ENCODE peak calls at places on chromosomes 16 and 17, in four cellular contexts. X is HCT116, W is K562, M is upper lobe of left lung. Y is an unnamed sample.

GRCh38 chr17:49859991-49860953 is 12.4 kb upstream of the TAC4 start:
- ATAC-seq in X (peak), W (peak), M (peak), Y (peak)

GRCh38 chr16:63890072-63890471 is 1231.8 kb downstream of the CDH11 start:
- ATAC-seq in X (no peak), W (no peak), M (no peak), Y (peak)

GRCh38 chr17:35896011-35896587 is 15.9 kb upstream of the CCL5 start:
- ATAC-seq in X (no peak), W (no peak), M (peak), Y (no peak)

GRCh38 chr16:53754938-53755910 is 51.3 kb downstream of the FTO start:
- ATAC-seq in X (no peak), W (peak), M (no peak), Y (peak)

GRCh38 chr17:78412403-78412802 is 34.0 kb downstream of the PGS1 start:
- ATAC-seq in X (peak), W (peak), M (peak), Y (no peak)

GRCh38 chr17:59174671-59175070 is 19.1 kb downstream of the PRR11 start:
- ATAC-seq in X (no peak), W (no peak), M (no peak), Y (no peak)

GRCh38 chr17:78322858-78323455 is 36.9 kb downstream of the SOCS3 start:
- ATAC-seq in X (no peak), W (no peak), M (peak), Y (peak)

GRCh38 chr16:54290203-54291106 is 3.9 kb upstream of the IRX3 start:
- ATAC-seq in X (no peak), W (no peak), M (no peak), Y (no peak)

GRCh38 chr17:57881143-57881542 is 31.3 kb upstream of the MRPS23 start:
- ATAC-seq in X (no peak), W (no peak), M (no peak), Y (peak)

DNA sequence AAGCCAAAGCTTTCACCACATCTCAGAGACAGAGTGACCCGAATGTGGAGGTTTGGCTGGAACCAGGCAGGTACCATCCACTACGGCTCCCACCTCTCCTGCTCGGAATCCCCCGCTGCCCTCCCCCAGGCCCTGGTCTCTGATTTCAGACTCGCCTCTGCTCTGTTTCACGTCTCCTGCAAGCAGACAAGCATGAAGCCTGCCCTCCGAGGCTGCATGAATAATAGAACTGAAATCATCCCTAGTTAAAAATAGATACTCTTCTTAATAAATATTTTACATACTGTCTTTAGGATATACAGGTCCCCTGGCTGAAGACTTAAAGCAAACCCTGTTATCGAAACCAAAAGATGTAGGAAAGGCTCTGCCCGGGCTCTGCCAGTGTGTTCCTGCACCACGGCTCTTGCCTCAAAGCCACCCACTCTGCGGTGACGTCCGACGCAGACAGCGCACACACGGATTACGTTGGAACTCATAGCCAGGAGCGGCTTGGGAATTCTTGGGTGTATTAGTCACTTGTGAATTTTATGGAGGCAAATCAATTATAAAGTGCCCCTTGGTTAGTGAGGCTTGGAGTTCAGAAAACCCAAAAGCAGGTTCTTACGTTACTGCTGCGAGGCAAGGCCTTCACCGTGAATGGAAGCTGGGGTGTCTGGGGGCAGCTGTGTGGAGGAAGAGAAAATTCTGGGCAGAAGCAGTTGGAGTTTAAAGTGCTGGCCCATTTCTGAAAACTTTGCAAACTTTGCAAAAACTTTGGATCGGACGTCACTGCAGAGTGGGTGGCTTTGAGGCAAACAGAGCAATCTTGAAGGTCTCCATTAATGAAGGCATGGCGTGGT is 25.6 kb upstream of the NPTX1 start:
- ATAC-seq in X (no peak), W (peak), M (no peak), Y (peak)
- TF ChIP-seq POLR2AphosphoS5 in X (no peak), W (no peak), M (no peak), Y (no peak)

GRCh38 chr16:11032922-11033291 is 88.5 kb downstream of the CLEC16A start:
- ATAC-seq in X (no peak), W (peak), M (peak), Y (peak)
- TF ChIP-seq POLR2AphosphoS5 in X (no peak), W (no peak), M (peak), Y (peak)

GRCh38 chr17:5619088-5619740 is 34.9 kb upstream of the NLRP1 start:
- ATAC-seq in X (no peak), W (peak), M (no peak), Y (no peak)
- TF ChIP-seq POLR2AphosphoS5 in X (no peak), W (peak), M (no peak), Y (no peak)

DNA sequence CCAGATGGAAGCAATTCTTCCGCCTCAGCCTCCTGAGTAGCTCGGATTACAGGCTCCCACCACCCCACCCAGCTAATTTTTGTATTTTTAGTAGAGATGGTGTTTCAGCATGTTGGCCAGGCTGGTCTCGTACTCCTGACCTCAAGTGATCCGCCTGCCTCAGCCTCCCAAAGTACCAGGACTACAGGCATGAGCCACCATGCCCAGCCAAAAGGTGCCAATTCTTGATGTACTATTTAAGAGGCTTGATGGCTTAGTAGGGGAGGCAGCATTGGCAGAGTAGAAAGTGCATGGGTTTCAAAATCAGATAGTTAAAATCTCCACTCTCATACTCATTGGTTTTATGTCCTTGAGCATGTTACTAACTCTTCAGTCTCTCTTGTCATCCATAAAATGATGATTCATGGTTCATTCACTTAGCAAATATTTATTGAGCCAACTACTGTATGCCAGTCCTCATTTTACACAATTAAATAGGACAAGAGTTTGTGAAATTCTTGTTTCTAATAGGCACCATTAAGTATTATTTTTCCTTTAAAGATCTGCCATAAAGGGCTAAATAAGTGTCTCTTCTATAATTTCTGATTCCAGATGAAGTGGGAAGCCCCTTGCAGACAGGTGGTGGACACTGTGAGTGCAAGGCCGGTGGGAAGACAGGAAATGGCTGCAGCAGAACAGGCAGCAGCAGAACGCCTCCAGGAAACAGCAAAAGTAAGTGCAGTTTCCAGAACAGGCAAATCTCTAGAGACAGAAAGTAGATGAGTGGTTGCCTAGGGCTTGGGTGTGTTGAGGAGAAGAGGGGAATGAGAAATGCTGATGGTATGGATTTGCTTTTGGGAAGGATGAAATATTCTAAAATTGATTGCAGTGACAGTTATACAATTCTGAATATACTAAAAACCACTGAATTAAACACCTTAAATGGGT is 8.2 kb upstream of the RPL27 start:
- ATAC-seq in X (no peak), W (no peak), M (no peak), Y (no peak)
- TF ChIP-seq POLR2AphosphoS5 in X (no peak), W (no peak), M (no peak), Y (no peak)

GRCh38 chr17:80751460-80752368 is 207.1 kb downstream of the RPTOR start:
- ATAC-seq in X (no peak), W (no peak), M (peak), Y (peak)
- TF ChIP-seq POLR2AphosphoS5 in X (no peak), W (no peak), M (no peak), Y (no peak)

GRCh38 chr16:77035361-77035760 is 155.6 kb upstream of the MON1B start:
- ATAC-seq in X (no peak), W (no peak), M (no peak), Y (no peak)
- TF ChIP-seq POLR2AphosphoS5 in X (no peak), W (no peak), M (no peak), Y (no peak)

DNA sequence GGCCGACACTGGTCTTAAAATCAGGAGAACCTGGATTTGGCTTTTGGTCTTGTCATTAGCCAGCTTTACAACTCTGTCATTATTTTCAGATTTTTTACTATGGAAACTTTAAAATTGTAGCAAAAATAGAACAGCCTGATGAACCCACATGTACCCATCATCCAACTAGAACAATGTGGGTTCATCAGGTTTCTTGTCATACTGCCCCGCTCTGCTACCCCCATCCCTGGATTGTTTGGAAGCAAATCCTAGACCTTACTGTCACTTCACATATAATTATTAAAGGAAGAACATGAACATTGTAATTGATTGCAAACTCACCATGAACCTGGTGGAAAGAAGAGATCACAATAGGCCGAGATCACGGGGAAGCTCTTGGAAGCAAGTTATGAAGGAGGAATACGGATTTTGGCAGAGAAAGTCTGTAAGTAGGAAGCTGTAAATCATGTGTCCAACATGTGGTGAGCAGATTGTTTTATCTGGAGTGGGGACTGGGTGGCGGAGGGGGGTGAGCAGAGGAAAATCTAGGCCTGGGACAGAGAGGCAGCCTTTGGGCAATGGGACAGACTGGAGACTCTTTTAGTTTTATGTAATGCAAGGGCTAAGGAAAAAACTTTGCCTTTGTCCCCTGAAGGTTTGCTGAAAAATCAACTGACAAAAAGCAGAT is 67.0 kb downstream of the PITPNC1 start:
- ATAC-seq in X (no peak), W (no peak), M (no peak), Y (peak)
- TF ChIP-seq POLR2AphosphoS5 in X (no peak), W (no peak), M (no peak), Y (no peak)

GRCh38 chr17:65261682-65262636 is 124.8 kb downstream of the RGS9 start:
- ATAC-seq in X (no peak), W (no peak), M (no peak), Y (no peak)
- TF ChIP-seq POLR2AphosphoS5 in X (no peak), W (no peak), M (no peak), Y (no peak)

GRCh38 chr16:10827691-10828341 is 9.2 kb upstream of the TVP23A start:
- ATAC-seq in X (no peak), W (no peak), M (peak), Y (peak)
- TF ChIP-seq POLR2AphosphoS5 in X (no peak), W (no peak), M (peak), Y (peak)

Y was measured in gastroesophageal sphincter.